ENCODE peak calls at places on chromosome 11, in seven cellular contexts. W, X, C, J, O, B and E are unnamed samples.

GRCh38 chr11:36131719-36132349 is 157.4 kb downstream of the COMMD9 start:
- DNase-seq in O (peak; percentile 73), C (no peak), B (peak; percentile 55), W (peak; percentile 49), X (peak; percentile 68), J (no peak), E (peak; percentile 65)

GRCh38 chr11:5992604-5993251 is 5.9 kb upstream of the OR52L1 start:
- DNase-seq in C (peak; percentile 13), B (no peak), J (no peak), W (no peak), X (no peak), O (peak; percentile 16), E (no peak)

GRCh38 chr11:63998558-63999348 is 12.5 kb downstream of the OTUB1 start:
- DNase-seq in W (no peak), X (no peak), B (no peak), O (no peak), C (no peak), J (peak; percentile 91), E (no peak)

GRCh38 chr11:128365044-128365443 is 222.3 kb downstream of the ETS1 start:
- DNase-seq in X (no peak), B (no peak), C (no peak), O (peak; percentile 84), J (peak; percentile 25), W (no peak), E (no peak)

GRCh38 chr11:2690261-2690575 is 9.6 kb downstream of the KCNQ1OT1 start:
- DNase-seq in W (peak; percentile 24), C (no peak), B (no peak), J (no peak), X (no peak), O (no peak), E (no peak)

GRCh38 chr11:17263803-17264202 is 12.7 kb upstream of the NUCB2 start:
- DNase-seq in B (no peak), W (no peak), J (peak; percentile 87), X (no peak), O (no peak), C (no peak), E (no peak)

GRCh38 chr11:267491-267994 is 10.7 kb upstream of the NLRP6 start:
- DNase-seq in W (peak; percentile 90), J (peak; percentile 68), X (no peak), O (no peak), C (no peak), B (peak; percentile 46), E (no peak)

GRCh38 chr11:78039919-78040671 is 17.0 kb upstream of the KCTD14 start:
- DNase-seq in C (no peak), O (peak; percentile 91), J (peak; percentile 93), B (peak; percentile 8), W (peak; percentile 77), X (peak; percentile 59), E (no peak)

GRCh38 chr11:19080579-19080993 is 20.1 kb upstream of the MRGPRX2 start:
- DNase-seq in O (peak; percentile 82), J (peak; percentile 86), X (no peak), B (peak; percentile 26), W (no peak), C (no peak), E (no peak)

DNA sequence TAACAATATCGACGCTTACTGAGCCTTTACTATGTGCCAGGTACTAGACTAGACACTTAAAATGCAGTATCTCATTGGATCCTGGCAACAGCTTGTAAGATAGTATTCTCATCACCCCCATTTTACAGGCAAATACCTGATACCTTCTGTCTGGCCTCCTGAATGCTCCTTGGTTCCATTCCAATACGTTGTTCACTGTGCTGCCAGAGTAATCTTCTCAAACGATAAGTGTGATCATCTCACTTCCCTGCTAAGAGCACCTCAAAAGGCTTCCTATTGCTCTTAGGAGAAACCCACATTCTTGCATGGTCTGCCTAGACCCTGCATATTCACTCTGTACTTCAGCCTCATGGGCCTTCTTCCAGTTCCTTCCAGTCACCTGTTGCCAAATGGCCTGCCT is 1.3 kb upstream of the NRIP3 start:
- DNase-seq in J (peak; percentile 83), X (no peak), W (no peak), O (no peak), C (no peak), B (no peak), E (no peak)
- H3K27me3 ChIP-seq in J (peaks cover 33% of the 10 kb centered on the region), X (peaks cover 40% of the 10 kb centered on the region), W (no peaks in the 10 kb centered on the region), O (peaks cover 91% of the 10 kb centered on the region), C (no peaks in the 10 kb centered on the region), B (no peaks in the 10 kb centered on the region), E (no peaks in the 10 kb centered on the region)

GRCh38 chr11:14270690-14271542 is 88.1 kb downstream of the RRAS2 start:
- DNase-seq in B (no peak), J (no peak), O (no peak), X (no peak), C (no peak), W (no peak), E (no peak)

GRCh38 chr11:14269956-14270355 is 89.0 kb downstream of the RRAS2 start:
- DNase-seq in C (no peak), B (no peak), W (no peak), O (no peak), J (no peak), X (no peak), E (no peak)

GRCh38 chr11:14264966-14265365 is 94.0 kb downstream of the RRAS2 start:
- DNase-seq in O (no peak), B (no peak), J (no peak), X (no peak), C (no peak), W (no peak), E (no peak)

GRCh38 chr11:14266622-14267021 is 92.4 kb downstream of the RRAS2 start:
- DNase-seq in B (no peak), X (no peak), C (no peak), J (no peak), O (no peak), W (no peak), E (no peak)

GRCh38 chr11:14267861-14268635 is 90.9 kb downstream of the RRAS2 start:
- DNase-seq in J (no peak), C (no peak), B (no peak), W (no peak), X (no peak), O (no peak), E (no peak)
- H3K27me3 ChIP-seq in J (no peaks in the 10 kb centered on the region), C (no peaks in the 10 kb centered on the region), B (no peaks in the 10 kb centered on the region), W (no peaks in the 10 kb centered on the region), X (no peaks in the 10 kb centered on the region), O (no peaks in the 10 kb centered on the region), E (no peaks in the 10 kb centered on the region)

DNA sequence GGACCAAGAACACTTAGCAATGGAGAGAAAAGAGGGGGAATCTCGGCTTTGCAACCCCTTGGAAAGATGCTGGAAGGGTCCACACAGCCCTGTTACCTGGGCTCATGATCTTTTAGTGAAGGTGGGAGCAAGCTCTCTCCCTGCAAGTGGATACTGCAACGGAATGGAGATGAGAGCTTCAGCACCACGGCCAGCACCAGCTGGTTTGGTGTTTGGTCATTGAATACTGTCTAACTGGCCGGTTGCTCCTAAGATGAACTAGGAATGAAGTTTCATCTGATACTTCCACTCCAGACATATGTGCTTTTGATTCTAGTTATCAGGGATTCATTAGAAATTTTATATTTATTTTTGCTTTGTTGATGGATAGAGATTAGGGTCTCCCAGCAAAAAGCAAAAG is 16.3 kb downstream of the HTR3A start:
- DNase-seq in B (no peak), C (no peak), W (no peak), X (peak; percentile 17), O (peak; percentile 65), J (no peak), E (no peak)
- H3K27me3 ChIP-seq in B (no peaks in the 10 kb centered on the region), C (peaks cover 52% of the 10 kb centered on the region), W (no peaks in the 10 kb centered on the region), X (peaks cover 45% of the 10 kb centered on the region), O (peaks cover 27% of the 10 kb centered on the region), J (no peaks in the 10 kb centered on the region), E (no peaks in the 10 kb centered on the region)

DNA sequence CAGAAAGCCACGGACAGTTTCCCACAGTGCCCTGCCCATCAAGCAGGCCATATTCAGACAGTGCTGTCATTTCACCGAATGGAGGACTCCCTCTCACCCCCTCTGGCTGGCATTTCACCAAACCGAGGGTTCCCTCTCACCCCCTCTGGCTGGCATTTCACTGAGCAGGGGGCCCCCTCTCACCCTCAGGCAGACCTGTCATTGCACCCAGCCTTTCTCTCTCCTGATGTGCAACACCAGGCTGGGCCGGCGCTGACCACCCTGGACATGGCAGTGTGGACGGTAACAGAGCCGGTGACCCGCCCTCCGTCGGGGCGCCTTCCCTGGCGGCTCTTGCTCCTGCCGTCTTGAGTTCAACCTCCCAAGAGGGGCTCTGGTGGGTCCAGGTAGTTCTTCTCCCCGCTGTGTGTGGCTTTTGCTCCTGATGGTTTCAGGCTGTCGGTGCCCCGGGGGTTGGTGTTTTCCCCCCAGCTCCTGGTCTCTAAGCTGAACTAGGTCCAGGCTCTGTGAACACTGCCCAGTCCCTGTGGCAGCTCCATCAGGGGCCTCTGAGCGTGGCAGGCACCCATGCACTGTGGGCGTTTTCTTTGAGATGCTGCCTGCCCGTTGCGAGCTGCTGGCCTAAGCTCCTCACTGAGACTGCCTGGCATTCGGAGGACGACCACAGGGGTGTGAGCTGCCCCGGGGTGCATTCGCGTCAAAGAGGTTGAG is 46.9 kb downstream of the SMIM38 start:
- DNase-seq in W (no peak), B (no peak), X (no peak), C (no peak), J (peak; percentile 15), O (no peak), E (peak; percentile 61)
- H3K27me3 ChIP-seq in W (no peaks in the 10 kb centered on the region), B (no peaks in the 10 kb centered on the region), X (peaks cover 7% of the 10 kb centered on the region), C (no peaks in the 10 kb centered on the region), J (peaks cover 37% of the 10 kb centered on the region), O (no peaks in the 10 kb centered on the region), E (no peaks in the 10 kb centered on the region)